ENCODE peak calls at places on chromosomes 16 and 17, in five cellular contexts. One of them, this sample, is unnamed. For H3K4me1, the result is how much of the 10 kb centered on the place peaks cover.

GRCh38 chr16:77043076-77043475 is 147.9 kb upstream of the MON1B start:
- DNase-seq in tibial artery: no peak
- DNase-seq in uterus: no peak
- DNase-seq in K562: no peak
- DNase-seq in sigmoid colon: no peak
- DNase-seq in this sample: no peak

GRCh38 chr16:3487521-3488410 is 7.5 kb downstream of the C16orf90 start:
- DNase-seq in tibial artery: no peak
- DNase-seq in uterus: no peak
- DNase-seq in K562: no peak
- DNase-seq in sigmoid colon: no peak
- DNase-seq in this sample: peak

GRCh38 chr17:30720013-30720471 is 104.5 kb downstream of the CRLF3 start:
- DNase-seq in tibial artery: peak
- DNase-seq in uterus: no peak
- DNase-seq in K562: no peak
- DNase-seq in sigmoid colon: peak
- DNase-seq in this sample: no peak

GRCh38 chr16:78667675-78668074 is 568.2 kb downstream of the WWOX start:
- DNase-seq in tibial artery: no peak
- DNase-seq in uterus: no peak
- DNase-seq in K562: no peak
- DNase-seq in sigmoid colon: no peak
- DNase-seq in this sample: no peak

GRCh38 chr16:23394141-23394540 is 58.8 kb downstream of the COG7 start:
- DNase-seq in tibial artery: no peak
- DNase-seq in uterus: no peak
- DNase-seq in K562: no peak
- DNase-seq in sigmoid colon: no peak
- DNase-seq in this sample: no peak

GRCh38 chr16:24668481-24669001 is 60.9 kb upstream of the TNRC6A start:
- DNase-seq in tibial artery: peak
- DNase-seq in uterus: peak
- DNase-seq in K562: no peak
- DNase-seq in sigmoid colon: no peak
- DNase-seq in this sample: peak

GRCh38 chr16:58127033-58127556 is 2.1 kb downstream of the CFAP20 start:
- DNase-seq in tibial artery: no peak
- DNase-seq in uterus: no peak
- DNase-seq in K562: no peak
- DNase-seq in sigmoid colon: no peak
- DNase-seq in this sample: no peak

GRCh38 chr16:2689968-2690830 is 7.9 kb downstream of the KCTD5 start:
- DNase-seq in tibial artery: no peak
- DNase-seq in uterus: no peak
- DNase-seq in K562: peak
- DNase-seq in sigmoid colon: no peak
- DNase-seq in this sample: peak

GRCh38 chr16:72042157-72042660 is 12.1 kb upstream of the HP start:
- DNase-seq in tibial artery: no peak
- DNase-seq in uterus: peak
- DNase-seq in K562: no peak
- DNase-seq in sigmoid colon: no peak
- DNase-seq in this sample: no peak

GRCh38 chr17:12041316-12041715 is 20.6 kb downstream of the MAP2K4 start:
- DNase-seq in tibial artery: no peak
- DNase-seq in uterus: no peak
- DNase-seq in K562: no peak
- DNase-seq in sigmoid colon: no peak
- DNase-seq in this sample: no peak

GRCh38 chr17:332558-333322 is 19.9 kb downstream of the RPH3AL start:
- DNase-seq in tibial artery: peak
- DNase-seq in uterus: no peak
- DNase-seq in K562: no peak
- DNase-seq in sigmoid colon: peak
- DNase-seq in this sample: peak

GRCh38 chr16:17380613-17381012 is 90.1 kb downstream of the XYLT1 start:
- DNase-seq in tibial artery: no peak
- DNase-seq in uterus: no peak
- DNase-seq in K562: no peak
- DNase-seq in sigmoid colon: no peak
- DNase-seq in this sample: no peak

GRCh38 chr16:49608801-49609200 is 235.2 kb downstream of the C16orf78 start:
- DNase-seq in tibial artery: peak
- DNase-seq in uterus: peak
- DNase-seq in K562: no peak
- DNase-seq in sigmoid colon: peak
- DNase-seq in this sample: peak

GRCh38 chr16:85259115-85259830 is 147.0 kb upstream of the CIBAR2 start:
- DNase-seq in tibial artery: no peak
- DNase-seq in uterus: no peak
- DNase-seq in K562: no peak
- DNase-seq in sigmoid colon: no peak
- DNase-seq in this sample: no peak

GRCh38 chr16:57647136-57647875 is 18.9 kb downstream of the ADGRG1 start:
- DNase-seq in tibial artery: no peak
- DNase-seq in uterus: no peak
- DNase-seq in K562: no peak
- DNase-seq in sigmoid colon: no peak
- DNase-seq in this sample: no peak

GRCh38 chr16:1651055-1651454 is 27.0 kb upstream of the JPT2 start:
- DNase-seq in tibial artery: no peak
- DNase-seq in uterus: no peak
- DNase-seq in K562: no peak
- DNase-seq in sigmoid colon: no peak
- DNase-seq in this sample: no peak

GRCh38 chr17:6596941-6597340 is 40.6 kb upstream of the PITPNM3 start:
- DNase-seq in tibial artery: no peak
- DNase-seq in uterus: no peak
- DNase-seq in K562: no peak
- DNase-seq in sigmoid colon: no peak
- DNase-seq in this sample: no peak

GRCh38 chr17:72030067-72030899 is 90.5 kb upstream of the SOX9 start:
- DNase-seq in tibial artery: no peak
- DNase-seq in uterus: no peak
- DNase-seq in K562: no peak
- DNase-seq in sigmoid colon: no peak
- DNase-seq in this sample: no peak

GRCh38 chr16:24070851-24071250 is 185.3 kb upstream of the CACNG3 start:
- DNase-seq in tibial artery: no peak
- DNase-seq in uterus: no peak
- DNase-seq in K562: peak
- DNase-seq in sigmoid colon: no peak
- DNase-seq in this sample: no peak

GRCh38 chr17:29376667-29377268 is 13.4 kb upstream of the TAOK1 start:
- DNase-seq in tibial artery: no peak
- DNase-seq in uterus: no peak
- DNase-seq in K562: no peak
- DNase-seq in sigmoid colon: peak
- DNase-seq in this sample: no peak

GRCh38 chr17:7250655-7251329 is 742 bp downstream of the CTDNEP1 start:
- DNase-seq in tibial artery: no peak
- DNase-seq in uterus: no peak
- DNase-seq in K562: no peak
- DNase-seq in sigmoid colon: no peak
- DNase-seq in this sample: no peak

GRCh38 chr17:52201764-52202571 is 43.5 kb upstream of the CA10 start:
- DNase-seq in tibial artery: no peak
- DNase-seq in uterus: no peak
- DNase-seq in K562: no peak
- DNase-seq in sigmoid colon: no peak
- DNase-seq in this sample: no peak

GRCh38 chr17:62052765-62053338 is 12.2 kb downstream of the MED13 start:
- DNase-seq in tibial artery: no peak
- DNase-seq in uterus: no peak
- DNase-seq in K562: no peak
- DNase-seq in sigmoid colon: no peak
- DNase-seq in this sample: no peak
- H3K4me1 ChIP-seq in tibial artery: under half
- H3K4me1 ChIP-seq in uterus: under half
- H3K4me1 ChIP-seq in K562: under half
- H3K4me1 ChIP-seq in sigmoid colon: under half
- H3K4me1 ChIP-seq in this sample: under half

GRCh38 chr17:57130708-57131461 is 45.8 kb downstream of the AKAP1 start:
- DNase-seq in tibial artery: peak
- DNase-seq in uterus: peak
- DNase-seq in K562: peak
- DNase-seq in sigmoid colon: peak
- DNase-seq in this sample: peak
- H3K4me3 ChIP-seq in tibial artery: no peak
- H3K4me3 ChIP-seq in uterus: no peak
- H3K4me3 ChIP-seq in K562: no peak
- H3K4me3 ChIP-seq in sigmoid colon: peak
- H3K4me3 ChIP-seq in this sample: no peak

DNA sequence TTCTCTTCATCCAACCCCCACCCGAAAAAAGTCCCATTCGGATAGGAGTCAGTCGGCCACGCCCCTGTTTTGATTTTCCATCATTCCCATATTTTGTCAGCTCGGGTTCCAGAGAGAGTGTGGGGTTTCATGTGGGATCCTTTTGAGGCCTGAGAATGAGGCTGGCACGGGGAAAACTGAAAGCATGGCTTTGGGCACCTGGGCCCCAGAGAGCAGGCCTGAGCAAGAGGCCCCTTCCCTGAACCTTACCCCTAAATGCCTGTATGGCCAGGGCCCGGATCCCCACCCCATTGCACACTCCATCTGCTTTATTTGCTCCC is 4.6 kb upstream of the HOXB4 start:
- DNase-seq in tibial artery: no peak
- DNase-seq in uterus: no peak
- DNase-seq in K562: no peak
- DNase-seq in sigmoid colon: no peak
- DNase-seq in this sample: no peak
- H3K4me1 ChIP-seq in tibial artery: under half
- H3K4me1 ChIP-seq in uterus: under half
- H3K4me1 ChIP-seq in K562: under half
- H3K4me1 ChIP-seq in sigmoid colon: half or more
- H3K4me1 ChIP-seq in this sample: under half

GRCh38 chr17:2397247-2398171 is 3.4 kb downstream of the MNT start:
- DNase-seq in tibial artery: peak
- DNase-seq in uterus: no peak
- DNase-seq in K562: no peak
- DNase-seq in sigmoid colon: peak
- DNase-seq in this sample: no peak
- H3K4me3 ChIP-seq in tibial artery: peak
- H3K4me3 ChIP-seq in uterus: peak
- H3K4me3 ChIP-seq in K562: peak
- H3K4me3 ChIP-seq in sigmoid colon: peak
- H3K4me3 ChIP-seq in this sample: no peak

DNA sequence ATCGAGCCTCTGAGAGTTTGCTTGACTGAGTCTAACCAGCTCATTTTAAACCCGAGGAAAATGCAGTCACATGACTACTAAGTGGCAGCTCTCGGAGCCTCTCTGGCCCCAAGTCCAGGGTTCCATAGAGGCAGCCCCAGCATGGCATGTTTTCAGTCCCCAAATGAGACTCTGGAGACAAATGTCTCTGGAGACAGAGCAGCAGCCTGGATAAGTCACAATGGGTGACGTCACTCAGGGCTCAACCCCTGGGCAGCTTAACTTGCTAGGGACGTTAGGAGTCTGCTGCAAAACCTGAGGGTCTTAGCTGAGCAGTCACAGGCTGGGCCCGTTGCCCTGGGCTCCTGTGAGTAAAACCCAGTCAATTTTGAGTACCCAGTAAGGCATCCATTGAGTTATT is 6.9 kb upstream of the STH start:
- DNase-seq in tibial artery: no peak
- DNase-seq in uterus: no peak
- DNase-seq in K562: no peak
- DNase-seq in sigmoid colon: no peak
- DNase-seq in this sample: no peak
- H3K4me1 ChIP-seq in tibial artery: under half
- H3K4me1 ChIP-seq in uterus: under half
- H3K4me1 ChIP-seq in K562: under half
- H3K4me1 ChIP-seq in sigmoid colon: under half
- H3K4me1 ChIP-seq in this sample: under half

This sample was measured in aorta.